ENCODE peak calls at places on chromosomes 5 and 9, in nine cellular contexts. One of them, this sample, is unnamed.
A peak's percentile ranks its signal among the peaks of the same experiment; 100 is the strongest.

GRCh38 chr5:93532370-93532769 is 48.6 kb downstream of the NR2F1-AS1 start:
- DNase-seq in sigmoid colon: peak; percentile 93
- DNase-seq in upper lobe of left lung: peak; percentile 31
- DNase-seq in body of pancreas: peak; percentile 79
- DNase-seq in endothelial cell of umbilical vein: peak; percentile 63
- DNase-seq in HCT116: no peak
- DNase-seq in IMR-90: peak; percentile 94
- DNase-seq in esophagus squamous epithelium: no peak
- DNase-seq in spleen: no peak
- DNase-seq in this sample: peak; percentile 70

GRCh38 chr9:133823189-133824105 is 85.3 kb upstream of the SARDH start:
- DNase-seq in endothelial cell of umbilical vein: no peak
- DNase-seq in spleen: no peak
- DNase-seq in body of pancreas: no peak
- DNase-seq in HCT116: no peak
- DNase-seq in sigmoid colon: no peak
- DNase-seq in IMR-90: no peak
- DNase-seq in esophagus squamous epithelium: no peak
- DNase-seq in upper lobe of left lung: no peak
- DNase-seq in this sample: no peak

GRCh38 chr5:172403191-172403794 is 51.0 kb downstream of the SH3PXD2B start:
- DNase-seq in esophagus squamous epithelium: no peak
- DNase-seq in upper lobe of left lung: peak; percentile 52
- DNase-seq in endothelial cell of umbilical vein: peak; percentile 45
- DNase-seq in spleen: no peak
- DNase-seq in IMR-90: peak; percentile 67
- DNase-seq in body of pancreas: peak; percentile 52
- DNase-seq in sigmoid colon: peak; percentile 97
- DNase-seq in HCT116: no peak
- DNase-seq in this sample: no peak

GRCh38 chr9:106947097-106947496 is 84.1 kb downstream of the ZNF462 start:
- DNase-seq in sigmoid colon: no peak
- DNase-seq in IMR-90: peak; percentile 25
- DNase-seq in HCT116: no peak
- DNase-seq in body of pancreas: no peak
- DNase-seq in upper lobe of left lung: no peak
- DNase-seq in endothelial cell of umbilical vein: peak; percentile 33
- DNase-seq in esophagus squamous epithelium: no peak
- DNase-seq in spleen: no peak
- DNase-seq in this sample: no peak

GRCh38 chr9:12680341-12680740 is 12.8 kb upstream of the TYRP1 start:
- DNase-seq in IMR-90: peak; percentile 55
- DNase-seq in endothelial cell of umbilical vein: peak; percentile 45
- DNase-seq in body of pancreas: no peak
- DNase-seq in HCT116: no peak
- DNase-seq in esophagus squamous epithelium: no peak
- DNase-seq in sigmoid colon: no peak
- DNase-seq in upper lobe of left lung: no peak
- DNase-seq in spleen: no peak
- DNase-seq in this sample: no peak

GRCh38 chr5:98989723-98990122 is 60.9 kb upstream of the CHD1 start:
- DNase-seq in sigmoid colon: no peak
- DNase-seq in endothelial cell of umbilical vein: no peak
- DNase-seq in HCT116: no peak
- DNase-seq in body of pancreas: no peak
- DNase-seq in esophagus squamous epithelium: no peak
- DNase-seq in spleen: no peak
- DNase-seq in IMR-90: no peak
- DNase-seq in upper lobe of left lung: peak; percentile 29
- DNase-seq in this sample: no peak

GRCh38 chr5:109580225-109580624 is 109.5 kb upstream of the MAN2A1 start:
- DNase-seq in HCT116: no peak
- DNase-seq in sigmoid colon: no peak
- DNase-seq in esophagus squamous epithelium: no peak
- DNase-seq in upper lobe of left lung: no peak
- DNase-seq in IMR-90: no peak
- DNase-seq in endothelial cell of umbilical vein: no peak
- DNase-seq in body of pancreas: no peak
- DNase-seq in spleen: no peak
- DNase-seq in this sample: no peak

GRCh38 chr5:181221792-181222629 is 1.1 kb upstream of the TRIM41 start:
- DNase-seq in endothelial cell of umbilical vein: peak; percentile 97
- DNase-seq in upper lobe of left lung: peak; percentile 96
- DNase-seq in HCT116: peak; percentile 93
- DNase-seq in body of pancreas: peak; percentile 98
- DNase-seq in esophagus squamous epithelium: no peak
- DNase-seq in sigmoid colon: peak; percentile 97
- DNase-seq in spleen: peak; percentile 97
- DNase-seq in IMR-90: peak; percentile 98
- DNase-seq in this sample: peak; percentile 95

GRCh38 chr9:128118971-128119665 is 8.4 kb downstream of the PTGES2 start:
- DNase-seq in HCT116: no peak
- DNase-seq in sigmoid colon: peak; percentile 53
- DNase-seq in upper lobe of left lung: no peak
- DNase-seq in endothelial cell of umbilical vein: no peak
- DNase-seq in body of pancreas: peak; percentile 86
- DNase-seq in IMR-90: no peak
- DNase-seq in esophagus squamous epithelium: no peak
- DNase-seq in spleen: peak; percentile 68
- DNase-seq in this sample: peak; percentile 46
- TF ChIP-seq POLR2A in HCT116: no peak
- TF ChIP-seq POLR2A in sigmoid colon: no peak
- TF ChIP-seq POLR2A in upper lobe of left lung: no peak
- TF ChIP-seq POLR2A in endothelial cell of umbilical vein: no peak
- TF ChIP-seq POLR2A in body of pancreas: no peak
- TF ChIP-seq POLR2A in IMR-90: no peak
- TF ChIP-seq POLR2A in esophagus squamous epithelium: no peak
- TF ChIP-seq POLR2A in spleen: no peak
- TF ChIP-seq POLR2A in this sample: no peak

GRCh38 chr5:77629553-77630245 is 8.8 kb downstream of the OTP start:
- DNase-seq in sigmoid colon: no peak
- DNase-seq in body of pancreas: no peak
- DNase-seq in HCT116: no peak
- DNase-seq in spleen: no peak
- DNase-seq in esophagus squamous epithelium: no peak
- DNase-seq in IMR-90: no peak
- DNase-seq in upper lobe of left lung: no peak
- DNase-seq in endothelial cell of umbilical vein: no peak
- DNase-seq in this sample: no peak
- H3K27me3 ChIP-seq in sigmoid colon: peaks cover 100% of the 10 kb centered on the region
- H3K27me3 ChIP-seq in body of pancreas: peaks cover 53% of the 10 kb centered on the region
- H3K27me3 ChIP-seq in HCT116: no peaks in the 10 kb centered on the region
- H3K27me3 ChIP-seq in spleen: peaks cover 94% of the 10 kb centered on the region
- H3K27me3 ChIP-seq in esophagus squamous epithelium: peaks cover 65% of the 10 kb centered on the region
- H3K27me3 ChIP-seq in IMR-90: peaks cover 82% of the 10 kb centered on the region
- H3K27me3 ChIP-seq in upper lobe of left lung: no peaks in the 10 kb centered on the region
- H3K27me3 ChIP-seq in endothelial cell of umbilical vein: peaks cover 68% of the 10 kb centered on the region
- H3K27me3 ChIP-seq in this sample: peaks cover 63% of the 10 kb centered on the region

GRCh38 chr5:73097740-73098139 is 22.6 kb upstream of the TMEM171 start:
- DNase-seq in HCT116: no peak
- DNase-seq in esophagus squamous epithelium: no peak
- DNase-seq in endothelial cell of umbilical vein: no peak
- DNase-seq in sigmoid colon: no peak
- DNase-seq in spleen: no peak
- DNase-seq in IMR-90: no peak
- DNase-seq in upper lobe of left lung: no peak
- DNase-seq in body of pancreas: no peak
- DNase-seq in this sample: no peak

GRCh38 chr5:73096239-73096575 is 24.2 kb upstream of the TMEM171 start:
- DNase-seq in sigmoid colon: no peak
- DNase-seq in IMR-90: no peak
- DNase-seq in body of pancreas: no peak
- DNase-seq in upper lobe of left lung: no peak
- DNase-seq in spleen: no peak
- DNase-seq in esophagus squamous epithelium: no peak
- DNase-seq in HCT116: no peak
- DNase-seq in endothelial cell of umbilical vein: no peak
- DNase-seq in this sample: no peak

GRCh38 chr5:73095564-73096238 is 24.7 kb upstream of the TMEM171 start:
- DNase-seq in IMR-90: no peak
- DNase-seq in endothelial cell of umbilical vein: no peak
- DNase-seq in upper lobe of left lung: no peak
- DNase-seq in sigmoid colon: no peak
- DNase-seq in body of pancreas: no peak
- DNase-seq in HCT116: no peak
- DNase-seq in spleen: no peak
- DNase-seq in esophagus squamous epithelium: no peak
- DNase-seq in this sample: no peak

GRCh38 chr5:73094415-73094814 is 26.0 kb upstream of the TMEM171 start:
- DNase-seq in IMR-90: no peak
- DNase-seq in sigmoid colon: no peak
- DNase-seq in esophagus squamous epithelium: no peak
- DNase-seq in body of pancreas: no peak
- DNase-seq in endothelial cell of umbilical vein: no peak
- DNase-seq in HCT116: no peak
- DNase-seq in upper lobe of left lung: no peak
- DNase-seq in spleen: no peak
- DNase-seq in this sample: no peak

GRCh38 chr5:73093943-73094342 is 26.4 kb upstream of the TMEM171 start:
- DNase-seq in endothelial cell of umbilical vein: peak; percentile 8
- DNase-seq in IMR-90: peak; percentile 78
- DNase-seq in esophagus squamous epithelium: no peak
- DNase-seq in sigmoid colon: no peak
- DNase-seq in HCT116: peak; percentile 59
- DNase-seq in spleen: no peak
- DNase-seq in upper lobe of left lung: no peak
- DNase-seq in body of pancreas: no peak
- DNase-seq in this sample: no peak
- TF ChIP-seq POLR2A in endothelial cell of umbilical vein: no peak
- TF ChIP-seq POLR2A in IMR-90: no peak
- TF ChIP-seq POLR2A in esophagus squamous epithelium: no peak
- TF ChIP-seq POLR2A in sigmoid colon: no peak
- TF ChIP-seq POLR2A in HCT116: no peak
- TF ChIP-seq POLR2A in spleen: no peak
- TF ChIP-seq POLR2A in upper lobe of left lung: no peak
- TF ChIP-seq POLR2A in body of pancreas: no peak
- TF ChIP-seq POLR2A in this sample: no peak

DNA sequence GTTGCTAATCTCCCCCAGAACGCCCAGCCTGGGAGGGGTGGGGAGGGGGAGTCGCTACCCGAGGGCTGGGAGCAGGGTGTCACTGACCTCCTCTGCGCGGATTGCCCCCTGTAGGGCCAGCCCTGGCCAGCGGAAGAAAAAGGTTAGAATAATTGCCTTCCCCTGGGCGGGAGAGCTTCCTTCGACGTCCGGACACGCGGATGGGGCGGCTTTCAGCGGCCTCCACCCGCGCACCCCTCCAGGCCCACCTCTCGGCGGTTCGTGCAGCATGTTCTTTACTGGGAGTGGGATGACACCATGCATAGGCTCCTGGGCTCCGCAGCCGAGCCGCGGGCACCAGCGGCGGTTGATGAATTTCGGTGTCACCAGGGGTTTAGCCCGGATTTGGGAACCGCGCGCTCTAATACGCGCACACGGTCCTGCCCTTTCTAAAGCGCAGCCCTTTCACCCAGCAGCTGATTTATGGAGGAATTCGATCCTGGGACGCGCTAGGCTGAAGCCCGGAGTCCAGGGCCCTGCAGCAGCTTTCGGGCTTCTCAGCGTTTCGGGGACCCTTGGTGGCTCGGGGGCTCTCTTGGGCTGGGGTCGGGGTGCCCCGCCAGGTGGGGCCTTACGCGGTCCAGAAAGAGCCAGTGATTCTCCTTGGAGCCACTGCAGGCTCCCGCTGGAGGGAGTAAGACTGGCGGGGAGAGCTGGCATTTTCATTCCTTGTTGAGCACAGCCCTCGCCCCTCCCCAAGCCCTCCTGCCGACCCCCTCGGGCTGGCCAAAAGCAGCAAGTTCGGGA is 10.1 kb downstream of the LMX1B start:
- DNase-seq in IMR-90: no peak
- DNase-seq in upper lobe of left lung: no peak
- DNase-seq in sigmoid colon: no peak
- DNase-seq in body of pancreas: no peak
- DNase-seq in esophagus squamous epithelium: no peak
- DNase-seq in endothelial cell of umbilical vein: no peak
- DNase-seq in HCT116: no peak
- DNase-seq in spleen: no peak
- DNase-seq in this sample: no peak
- H3K27me3 ChIP-seq in IMR-90: peaks cover 97% of the 10 kb centered on the region
- H3K27me3 ChIP-seq in upper lobe of left lung: peaks cover 3% of the 10 kb centered on the region
- H3K27me3 ChIP-seq in sigmoid colon: peaks cover 100% of the 10 kb centered on the region
- H3K27me3 ChIP-seq in body of pancreas: peaks cover 48% of the 10 kb centered on the region
- H3K27me3 ChIP-seq in esophagus squamous epithelium: peaks cover 71% of the 10 kb centered on the region
- H3K27me3 ChIP-seq in endothelial cell of umbilical vein: peaks cover 93% of the 10 kb centered on the region
- H3K27me3 ChIP-seq in HCT116: no peaks in the 10 kb centered on the region
- H3K27me3 ChIP-seq in spleen: peaks cover 100% of the 10 kb centered on the region
- H3K27me3 ChIP-seq in this sample: peaks cover 18% of the 10 kb centered on the region

DNA sequence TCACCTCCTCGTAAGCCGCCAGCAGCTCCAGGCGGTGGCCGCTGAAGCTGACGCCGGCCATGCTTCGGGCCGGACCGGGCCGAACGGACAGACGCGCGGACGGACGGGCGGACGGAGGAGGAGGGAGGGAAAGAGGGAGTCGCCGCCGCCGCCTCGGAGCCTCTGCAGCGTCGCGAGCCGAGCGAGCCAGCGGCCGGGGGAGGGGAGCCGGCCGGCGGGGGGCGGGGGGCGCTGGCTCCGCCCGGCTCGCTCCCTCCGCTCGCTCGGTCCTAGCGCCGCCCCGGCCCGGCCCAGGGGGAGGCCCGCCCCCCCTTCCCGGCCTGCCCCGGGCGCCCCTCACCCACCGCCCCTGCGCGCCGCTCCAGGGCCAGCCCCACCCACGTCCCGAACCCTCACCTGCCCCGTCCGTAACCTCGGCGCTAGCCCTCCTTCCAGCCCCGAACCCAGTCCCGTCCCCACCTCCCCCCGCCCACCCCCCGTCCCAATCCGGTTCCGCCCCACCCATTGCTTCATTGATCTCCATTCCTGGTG is at the start of gene DBN1:
- DNase-seq in spleen: no peak
- DNase-seq in endothelial cell of umbilical vein: peak; percentile 30
- DNase-seq in body of pancreas: peak; percentile 60
- DNase-seq in HCT116: no peak
- DNase-seq in IMR-90: no peak
- DNase-seq in upper lobe of left lung: no peak
- DNase-seq in sigmoid colon: peak; percentile 82
- DNase-seq in esophagus squamous epithelium: no peak
- DNase-seq in this sample: no peak
- TF ChIP-seq POLR2A in spleen: no peak
- TF ChIP-seq POLR2A in endothelial cell of umbilical vein: peak; percentile 33
- TF ChIP-seq POLR2A in body of pancreas: peak; percentile 25
- TF ChIP-seq POLR2A in HCT116: no peak
- TF ChIP-seq POLR2A in IMR-90: peak; percentile 10
- TF ChIP-seq POLR2A in upper lobe of left lung: no peak
- TF ChIP-seq POLR2A in sigmoid colon: no peak
- TF ChIP-seq POLR2A in esophagus squamous epithelium: no peak
- TF ChIP-seq POLR2A in this sample: no peak

This sample was measured in right lobe of liver.